ENCODE peak calls at places on chromosomes 1 and 21, in ten cellular contexts. I, M, A, K, D, X, S, Y, F and H are unnamed samples.

GRCh38 chr21:38910390-38911008 is 104.8 kb downstream of the ETS2 start:
- DNase-seq in X (no peak), I (no peak), Y (no peak), F (no peak), A (no peak), K (no peak), D (no peak), S (no peak), M (no peak), H (no peak)

GRCh38 chr1:19405761-19406481 is 79.4 kb downstream of the CAPZB start:
- DNase-seq in M (peak), A (peak), D (no peak), X (no peak), K (no peak), S (no peak), F (peak), I (no peak), Y (no peak), H (no peak)

GRCh38 chr21:26865857-26866256 is 20.6 kb upstream of the ADAMTS1 start:
- DNase-seq in K (no peak), I (no peak), X (no peak), A (no peak), Y (no peak), F (no peak), M (no peak), S (no peak), D (no peak), H (no peak)

GRCh38 chr1:216462061-216462775 is 39.0 kb upstream of the USH2A start:
- DNase-seq in M (peak), D (no peak), A (no peak), X (no peak), Y (no peak), I (no peak), K (no peak), F (no peak), S (no peak), H (no peak)

GRCh38 chr1:208604295-208604694 is 360.1 kb upstream of the PLXNA2 start:
- DNase-seq in D (peak), X (peak), I (no peak), M (no peak), K (no peak), A (no peak), S (no peak), Y (no peak), F (no peak), H (peak)

GRCh38 chr1:41653574-41653973 is 169.1 kb upstream of the EDN2 start:
- DNase-seq in D (no peak), M (no peak), A (no peak), K (no peak), F (peak), Y (no peak), X (no peak), S (no peak), I (no peak), H (no peak)

GRCh38 chr1:9573723-9574122 is 15.0 kb upstream of the TMEM201 start:
- DNase-seq in I (no peak), F (no peak), S (no peak), K (no peak), Y (no peak), M (peak), A (no peak), D (no peak), X (no peak), H (no peak)

GRCh38 chr1:19352839-19353238 is 40.7 kb downstream of the SLC66A1 start:
- DNase-seq in K (no peak), D (no peak), M (no peak), I (no peak), X (no peak), Y (no peak), S (no peak), A (no peak), F (no peak), H (no peak)

GRCh38 chr1:203327684-203328457 is 22.6 kb downstream of the BTG2 start:
- DNase-seq in D (no peak), X (no peak), A (no peak), Y (peak), S (no peak), K (peak), F (peak), M (peak), I (peak), H (no peak)

GRCh38 chr21:42395302-42395701 is 550 bp downstream of the TMPRSS3 start:
- DNase-seq in D (no peak), K (no peak), A (no peak), Y (no peak), F (no peak), S (no peak), X (no peak), M (no peak), I (no peak), H (no peak)

GRCh38 chr1:70847013-70847412 is 200.6 kb downstream of the PTGER3 start:
- DNase-seq in S (no peak), Y (no peak), A (no peak), D (no peak), X (no peak), I (no peak), F (no peak), M (no peak), K (no peak), H (no peak)

GRCh38 chr1:189686288-189686687 is 791.4 kb downstream of the BRINP3 start:
- DNase-seq in D (no peak), A (no peak), M (no peak), X (no peak), I (no peak), F (no peak), S (no peak), Y (no peak), K (no peak), H (no peak)

GRCh38 chr1:11357291-11357690 is 84.3 kb downstream of the UBIAD1 start:
- DNase-seq in X (no peak), Y (no peak), I (no peak), K (no peak), S (no peak), D (no peak), A (no peak), M (no peak), F (no peak), H (no peak)

GRCh38 chr1:78839704-78840277 is 166.7 kb downstream of the ADGRL4 start:
- DNase-seq in I (peak), D (no peak), Y (no peak), X (no peak), F (peak), M (peak), S (peak), K (peak), A (no peak), H (no peak)

GRCh38 chr1:234638832-234639799 is 29.1 kb upstream of the IRF2BP2 start:
- DNase-seq in M (no peak), F (no peak), I (no peak), A (no peak), Y (no peak), K (no peak), X (no peak), D (peak), S (no peak), H (peak)

GRCh38 chr1:39692152-39693064 is 1.2 kb upstream of the HPCAL4 start:
- DNase-seq in S (peak), Y (no peak), I (peak), A (no peak), F (no peak), K (peak), X (no peak), D (no peak), M (no peak), H (no peak)

GRCh38 chr1:44505210-44505993 is 100.3 kb downstream of the RNF220 start:
- DNase-seq in Y (no peak), F (no peak), K (no peak), D (no peak), X (no peak), A (no peak), I (peak), M (no peak), S (no peak), H (no peak)

GRCh38 chr1:181090653-181091126 is 2.2 kb downstream of the IER5 start:
- DNase-seq in K (peak), S (no peak), F (no peak), M (peak), X (no peak), A (no peak), D (no peak), I (no peak), Y (no peak), H (no peak)

GRCh38 chr1:8017495-8018310 is 8.4 kb downstream of the ERRFI1 start:
- DNase-seq in I (no peak), A (no peak), D (no peak), Y (no peak), K (no peak), M (peak), S (no peak), F (peak), X (no peak), H (no peak)

GRCh38 chr1:22296701-22297591 is 154.0 kb upstream of the WNT4 start:
- DNase-seq in I (peak), M (peak), X (no peak), D (no peak), K (no peak), F (no peak), S (no peak), A (peak), Y (no peak), H (no peak)

GRCh38 chr1:182968151-182968741 is 15.3 kb upstream of the SHCBP1L start:
- DNase-seq in M (peak), X (no peak), D (no peak), Y (no peak), S (no peak), A (no peak), F (no peak), K (no peak), I (no peak), H (peak)

GRCh38 chr1:223531742-223532341 is 133.7 kb downstream of the CAPN8 start:
- DNase-seq in M (peak), F (peak), S (peak), D (no peak), K (peak), I (peak), Y (no peak), X (no peak), A (peak), H (no peak)

GRCh38 chr1:205495237-205495823 is 9.1 kb upstream of the CDK18 start:
- DNase-seq in A (no peak), I (peak), Y (no peak), F (peak), K (no peak), M (no peak), S (no peak), D (no peak), X (no peak), H (no peak)

GRCh38 chr1:32666866-32667566 is 16.0 kb downstream of the RBBP4 start:
- DNase-seq in Y (no peak), X (no peak), I (no peak), F (no peak), D (peak), M (no peak), A (no peak), S (no peak), K (no peak), H (peak)

GRCh38 chr1:15684042-15684461 is at the start of gene PLEKHM2:
- DNase-seq in Y (no peak), A (no peak), D (no peak), M (peak), X (no peak), I (peak), F (peak), S (no peak), K (peak), H (no peak)

GRCh38 chr1:5856246-5856815 is 135.9 kb downstream of the NPHP4 start:
- DNase-seq in M (peak), X (no peak), S (no peak), K (no peak), A (no peak), I (no peak), D (no peak), F (no peak), Y (no peak), H (no peak)

GRCh38 chr21:42565886-42566523 is 52.4 kb downstream of the SLC37A1 start:
- DNase-seq in I (peak), D (no peak), Y (no peak), M (no peak), S (peak), X (no peak), A (no peak), K (no peak), F (peak), H (no peak)

GRCh38 chr1:26353976-26354820 is at the start of gene CRYBG2:
- DNase-seq in X (no peak), S (no peak), D (no peak), M (no peak), A (no peak), K (no peak), I (peak), Y (no peak), F (no peak), H (no peak)

GRCh38 chr21:46124083-46124925 is 26.4 kb downstream of the COL6A2 start:
- DNase-seq in S (peak), F (peak), A (no peak), I (peak), D (no peak), Y (peak), X (no peak), K (no peak), M (no peak), H (no peak)

GRCh38 chr21:41681336-41681801 is 85.5 kb downstream of the RIPK4 start:
- DNase-seq in K (no peak), M (no peak), D (no peak), X (no peak), S (no peak), F (no peak), A (no peak), Y (no peak), I (peak), H (no peak)

GRCh38 chr1:24321712-24322635 is 2.8 kb downstream of the GRHL3 start:
- DNase-seq in X (no peak), Y (no peak), K (peak), A (peak), M (peak), I (peak), S (peak), F (no peak), D (no peak), H (peak)

GRCh38 chr1:6307099-6307498 is 46.2 kb upstream of the GPR153 start:
- DNase-seq in S (no peak), M (peak), D (no peak), X (no peak), F (no peak), K (no peak), Y (no peak), A (no peak), I (no peak), H (no peak)

GRCh38 chr1:12125422-12126355 is 41.1 kb upstream of the TNFRSF1B start:
- DNase-seq in M (no peak), A (no peak), I (peak), X (no peak), K (no peak), F (no peak), S (no peak), Y (no peak), D (no peak), H (no peak)

GRCh38 chr1:4023678-4024077 is 123.6 kb upstream of the C1orf174 start:
- DNase-seq in I (no peak), S (no peak), X (no peak), K (no peak), D (no peak), M (no peak), A (no peak), F (no peak), Y (no peak), H (no peak)

DNA sequence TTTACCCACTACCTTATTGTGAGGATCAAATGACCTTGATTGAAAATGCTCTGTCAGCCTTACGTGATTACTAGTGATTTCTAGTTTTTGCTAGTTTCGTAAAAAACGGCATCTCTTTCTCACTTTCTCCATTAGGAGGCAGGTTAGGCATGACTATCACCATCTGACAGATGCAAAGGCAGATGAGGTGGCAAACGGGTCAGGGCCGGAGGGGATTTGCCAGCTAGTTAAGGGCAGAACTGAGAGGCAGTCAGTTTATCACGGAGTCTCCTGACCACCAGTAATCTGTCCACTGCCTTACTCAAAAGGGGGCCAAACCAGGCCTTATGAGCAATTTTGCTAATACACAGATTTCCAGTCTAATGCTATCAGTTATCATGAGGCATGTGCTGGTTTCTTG is 159.3 kb downstream of the TSEN15 start:
- DNase-seq in X (no peak), A (no peak), F (no peak), M (no peak), K (no peak), S (no peak), Y (no peak), I (no peak), D (no peak), H (no peak)
- TF ChIP-seq CTCF in X (no peak), A (no peak), F (no peak), M (no peak), K (no peak), S (no peak), Y (no peak), I (no peak), D (peak), H (no peak)

GRCh38 chr1:160168609-160169369 is 17.4 kb downstream of the ATP1A4 start:
- DNase-seq in F (no peak), M (no peak), S (peak), Y (no peak), X (no peak), D (no peak), A (no peak), K (no peak), I (no peak), H (no peak)
- TF ChIP-seq CTCF in F (peak), M (no peak), S (no peak), Y (no peak), X (no peak), D (no peak), A (no peak), K (no peak), I (no peak), H (no peak)

GRCh38 chr1:75615664-75616435 is 4.9 kb upstream of the SLC44A5 start:
- DNase-seq in D (no peak), K (peak), S (peak), I (peak), X (no peak), A (no peak), F (peak), Y (no peak), M (peak), H (no peak)
- TF ChIP-seq CTCF in D (no peak), K (no peak), S (no peak), I (no peak), X (no peak), A (no peak), F (no peak), Y (no peak), M (no peak), H (no peak)

GRCh38 chr1:198359024-198359653 is 181.3 kb downstream of the ATP6V1G3 start:
- DNase-seq in Y (no peak), X (no peak), A (no peak), I (no peak), S (no peak), D (no peak), K (peak), F (no peak), M (peak), H (no peak)
- TF ChIP-seq CTCF in Y (peak), X (peak), A (peak), I (no peak), S (peak), D (peak), K (peak), F (peak), M (peak), H (peak)

GRCh38 chr1:2528966-2529750 is 905 bp downstream of the HES5 start:
- DNase-seq in Y (no peak), S (peak), F (no peak), I (no peak), M (no peak), X (no peak), K (peak), A (no peak), D (no peak), H (no peak)
- TF ChIP-seq CTCF in Y (no peak), S (no peak), F (no peak), I (no peak), M (no peak), X (no peak), K (peak), A (no peak), D (no peak), H (no peak)